ENCODE peak calls at places on chromosomes 16 and 17, in six cellular contexts. S is GM20000, U is kidney glomerular epithelial cell, M is hepatocyte, O is LNCaP clone FGC, I is GM13976. P is an unnamed sample.

GRCh38 chr17:8935194-8935593 is 30.3 kb downstream of the PIK3R5 start:
- DNase-seq in U (no peak), O (peak), I (peak), M (no peak), S (no peak), P (no peak)

GRCh38 chr16:78444-79145 is 570 bp downstream of the MPG start:
- DNase-seq in I (peak), U (no peak), S (peak), M (peak), O (no peak), P (no peak)

GRCh38 chr16:72785886-72786285 is 262.0 kb downstream of the ZFHX3 start:
- DNase-seq in O (no peak), I (no peak), U (no peak), S (no peak), M (no peak), P (no peak)

GRCh38 chr16:87274808-87275207 is 42.4 kb downstream of the C16orf95 start:
- DNase-seq in I (no peak), O (no peak), M (no peak), S (no peak), U (no peak), P (no peak)

GRCh38 chr17:2745317-2746037 is 4.0 kb downstream of the CCDC92B start:
- DNase-seq in U (no peak), O (no peak), S (no peak), I (no peak), M (no peak), P (no peak)

GRCh38 chr17:76820523-76820922 is 47.7 kb upstream of the MGAT5B start:
- DNase-seq in M (no peak), U (no peak), S (no peak), O (peak), I (no peak), P (no peak)

GRCh38 chr16:19503461-19504075 is 18.3 kb downstream of the GDE1 start:
- DNase-seq in U (no peak), M (no peak), I (no peak), S (no peak), O (no peak), P (no peak)

GRCh38 chr17:58086953-58087352 is 3.7 kb downstream of the DYNLL2 start:
- DNase-seq in S (no peak), U (no peak), M (no peak), O (no peak), I (no peak), P (no peak)

GRCh38 chr16:70331588-70332358 is 14.9 kb upstream of the DDX19A start:
- DNase-seq in U (no peak), I (no peak), M (no peak), S (no peak), O (no peak), P (peak)

GRCh38 chr16:66275795-66276428 is 90.6 kb upstream of the CDH5 start:
- DNase-seq in I (peak), M (peak), U (peak), S (peak), O (no peak), P (peak)

GRCh38 chr16:85123891-85124635 is 11.8 kb upstream of the CIBAR2 start:
- DNase-seq in U (no peak), M (peak), O (no peak), S (no peak), I (no peak), P (no peak)

GRCh38 chr17:3683054-3683511 is 12.9 kb downstream of the P2RX5 start:
- DNase-seq in M (no peak), S (peak), U (peak), O (no peak), I (peak), P (peak)

GRCh38 chr17:348692-349425 is 3.7 kb downstream of the RPH3AL start:
- DNase-seq in U (no peak), O (peak), M (no peak), I (no peak), S (no peak), P (no peak)

GRCh38 chr17:27408891-27409290 is 47.4 kb upstream of the KSR1 start:
- DNase-seq in U (no peak), O (no peak), S (no peak), I (no peak), M (no peak), P (no peak)

GRCh38 chr17:82230627-82231311 is 1.9 kb downstream of the SLC16A3 start:
- DNase-seq in U (peak), I (peak), M (peak), S (peak), O (no peak), P (peak)

GRCh38 chr16:17211797-17212196 is 259.0 kb downstream of the XYLT1 start:
- DNase-seq in S (no peak), I (no peak), O (no peak), U (no peak), M (no peak), P (no peak)

GRCh38 chr17:57892146-57892819 is 42.4 kb upstream of the MRPS23 start:
- DNase-seq in O (peak), I (peak), S (peak), M (peak), U (peak), P (peak)

GRCh38 chr17:78383725-78384471 is 5.4 kb downstream of the PGS1 start:
- DNase-seq in M (peak), U (no peak), I (no peak), O (no peak), S (peak), P (no peak)

GRCh38 chr17:50149425-50150353 is 788 bp downstream of the PPP1R9B start:
- DNase-seq in U (no peak), I (no peak), S (peak), M (peak), O (no peak), P (peak)

GRCh38 chr16:72291531-72291981 is 119.6 kb upstream of the PMFBP1 start:
- DNase-seq in S (no peak), I (no peak), U (peak), O (no peak), M (peak), P (peak)

GRCh38 chr16:71384073-71384724 is 25.7 kb downstream of the CALB2 start:
- DNase-seq in O (no peak), I (no peak), M (no peak), S (no peak), U (no peak), P (no peak)

GRCh38 chr16:12468552-12468951 is 335.1 kb downstream of the CPPED1 start:
- DNase-seq in U (no peak), O (no peak), S (no peak), I (no peak), M (no peak), P (no peak)

GRCh38 chr16:9007177-9007794 is 43.6 kb upstream of the USP7 start:
- DNase-seq in S (no peak), I (no peak), O (no peak), U (no peak), M (no peak), P (no peak)

GRCh38 chr17:48469227-48469626 is 39.2 kb upstream of the SKAP1 start:
- DNase-seq in I (no peak), M (no peak), U (no peak), O (no peak), S (no peak), P (no peak)

GRCh38 chr17:12730931-12731521 is 58.3 kb upstream of the ARHGAP44 start:
- DNase-seq in S (no peak), O (peak), M (peak), I (no peak), U (peak), P (peak)

GRCh38 chr16:77613115-77613514 is 109.2 kb upstream of the NUDT7 start:
- DNase-seq in S (no peak), U (no peak), I (no peak), M (no peak), O (no peak), P (no peak)

GRCh38 chr16:76483510-76483909 is 206.3 kb downstream of the CNTNAP4 start:
- DNase-seq in M (no peak), O (no peak), U (no peak), S (no peak), I (no peak), P (no peak)

GRCh38 chr16:58670177-58670576 is 14.4 kb downstream of the SLC38A7 start:
- DNase-seq in U (no peak), M (no peak), S (no peak), I (no peak), O (no peak), P (no peak)

GRCh38 chr16:67727521-67728485 is 8.7 kb upstream of the GFOD2 start:
- DNase-seq in U (no peak), O (no peak), I (no peak), S (no peak), M (no peak), P (no peak)

GRCh38 chr16:89066746-89067145 is 26.9 kb upstream of the ACSF3 start:
- DNase-seq in O (no peak), S (no peak), U (no peak), I (no peak), M (no peak), P (no peak)

GRCh38 chr17:72176516-72176851 is 55.7 kb downstream of the SOX9 start:
- DNase-seq in M (no peak), S (no peak), U (no peak), O (no peak), I (no peak), P (no peak)

GRCh38 chr17:58224315-58224714 is 5.3 kb upstream of the MKS1 start:
- DNase-seq in I (no peak), S (no peak), U (peak), O (no peak), M (no peak), P (peak)

P was measured in Caki2.